ENCODE peak calls at places on chromosomes 3 and 15, in five cellular contexts. A is fibroblast of the aortic adventitia; I is KG1; L is CD8-positive, alpha-beta memory T cell; K is NCI-H774. F is an unnamed sample.

GRCh38 chr3:8757551-8758518 is 11.6 kb downstream of the OXTR start:
- DNase-seq in A (peak), I (no peak), L (no peak), K (no peak), F (peak)

GRCh38 chr3:20742903-20743302 is 556.9 kb upstream of the SGO1 start:
- DNase-seq in A (no peak), I (no peak), L (no peak), K (no peak), F (no peak)

GRCh38 chr3:98999675-99000074 is 98.2 kb upstream of the DCBLD2 start:
- DNase-seq in A (no peak), I (no peak), L (no peak), K (no peak), F (no peak)

GRCh38 chr3:57228734-57229505 is 1.4 kb downstream of the APPL1 start:
- DNase-seq in A (peak), I (peak), L (no peak), K (no peak), F (peak)

GRCh38 chr3:57956119-57956832 is 51.9 kb upstream of the FLNB start:
- DNase-seq in A (peak), I (no peak), L (no peak), K (no peak), F (peak)

GRCh38 chr3:31575448-31575847 is 42.7 kb downstream of the STT3B start:
- DNase-seq in A (no peak), I (no peak), L (peak), K (no peak), F (no peak)

GRCh38 chr3:120182613-120183524 is 88.6 kb upstream of the GSK3B start:
- DNase-seq in A (peak), I (no peak), L (no peak), K (no peak), F (peak)

GRCh38 chr3:188899887-188900286 is 271.9 kb upstream of the TPRG1 start:
- DNase-seq in A (no peak), I (no peak), L (no peak), K (peak), F (no peak)

GRCh38 chr3:128473180-128473519 is 6.5 kb upstream of the DNAJB8 start:
- DNase-seq in A (no peak), I (no peak), L (no peak), K (no peak), F (no peak)

GRCh38 chr3:120177151-120177550 is 82.9 kb upstream of the GSK3B start:
- DNase-seq in A (peak), I (no peak), L (no peak), K (no peak), F (peak)

GRCh38 chr3:157542711-157543485 is 39.7 kb upstream of the VEPH1 start:
- DNase-seq in A (peak), I (no peak), L (no peak), K (no peak), F (peak)

GRCh38 chr3:41007399-41007798 is 191.9 kb upstream of the CTNNB1 start:
- DNase-seq in A (no peak), I (no peak), L (no peak), K (no peak), F (no peak)

GRCh38 chr3:170467560-170467959 is 48.9 kb downstream of the CLDN11 start:
- DNase-seq in A (no peak), I (no peak), L (no peak), K (peak), F (no peak)

GRCh38 chr3:23035927-23036640 is 167.0 kb upstream of the UBE2E2 start:
- DNase-seq in A (no peak), I (no peak), L (peak), K (no peak), F (no peak)

GRCh38 chr3:59460068-59460467 is 410.2 kb upstream of the CFAP20DC start:
- DNase-seq in A (no peak), I (no peak), L (no peak), K (no peak), F (no peak)

GRCh38 chr3:112042842-112043280 is 8.3 kb downstream of the TMPRSS7 start:
- DNase-seq in A (no peak), I (no peak), L (no peak), K (peak), F (no peak)

GRCh38 chr15:69140306-69140705 is 20.1 kb upstream of the GLCE start:
- DNase-seq in A (peak), I (no peak), L (no peak), K (no peak), F (no peak)

GRCh38 chr15:101560722-101561583 is 71.4 kb upstream of the PCSK6 start:
- DNase-seq in A (no peak), I (no peak), L (no peak), K (no peak), F (no peak)

GRCh38 chr3:100630664-100631063 is 21.3 kb downstream of the ADGRG7 start:
- DNase-seq in A (no peak), I (no peak), L (no peak), K (no peak), F (no peak)

GRCh38 chr15:92848852-92849598 is 51.1 kb upstream of the CHD2 start:
- DNase-seq in A (peak), I (no peak), L (peak), K (no peak), F (peak)

GRCh38 chr3:73086071-73086494 is 24.6 kb downstream of the EBLN2 start:
- DNase-seq in A (peak), I (no peak), L (peak), K (no peak), F (peak)

GRCh38 chr3:189685854-189686253 is 54.7 kb downstream of the TP63 start:
- DNase-seq in A (peak), I (no peak), L (no peak), K (no peak), F (peak)

GRCh38 chr3:13134879-13135206 is 61.6 kb upstream of the IQSEC1 start:
- DNase-seq in A (no peak), I (no peak), L (no peak), K (no peak), F (no peak)

F was measured in GM03348.